ENCODE peak calls at places on chromosomes 2 and 18, in six cellular contexts. A, F, Y, P, K and J are unnamed samples.

GRCh38 chr2:109403841-109404201 is 209.9 kb downstream of the SEPTIN10 start:
- DNase-seq in A (no peak), Y (no peak), P (no peak), F (no peak), K (no peak), J (no peak)

GRCh38 chr18:74288730-74289129 is 3.0 kb downstream of the CYB5A start:
- DNase-seq in A (no peak), K (no peak), Y (no peak), P (no peak), F (no peak), J (no peak)

GRCh38 chr2:44763275-44763674 is 178.2 kb upstream of the SIX3 start:
- DNase-seq in P (no peak), K (no peak), Y (no peak), A (no peak), F (no peak), J (no peak)

GRCh38 chr2:176297067-176297466 is 27.8 kb downstream of the MTX2 start:
- DNase-seq in Y (no peak), F (no peak), K (peak), P (no peak), A (no peak), J (no peak)

GRCh38 chr2:20115902-20116301 is 64.5 kb upstream of the LAPTM4A start:
- DNase-seq in K (no peak), Y (no peak), F (no peak), P (no peak), A (no peak), J (no peak)

GRCh38 chr18:61992285-61992684 is 99.5 kb upstream of the RNF152 start:
- DNase-seq in Y (peak), A (no peak), F (no peak), K (no peak), P (no peak), J (peak)

GRCh38 chr2:46308629-46309028 is 11.4 kb downstream of the EPAS1 start:
- DNase-seq in P (no peak), Y (no peak), A (no peak), F (no peak), K (no peak), J (no peak)

GRCh38 chr2:195457873-195458272 is 199.2 kb upstream of the SLC39A10 start:
- DNase-seq in A (no peak), F (no peak), Y (no peak), P (no peak), K (no peak), J (no peak)

GRCh38 chr2:103161456-103162289 is 399.8 kb downstream of the TMEM182 start:
- DNase-seq in A (peak), F (no peak), Y (no peak), K (peak), P (no peak), J (peak)

GRCh38 chr2:37211212-37211611 is 14.9 kb downstream of the CEBPZOS start:
- DNase-seq in P (no peak), K (no peak), Y (no peak), A (no peak), F (no peak), J (no peak)

GRCh38 chr2:232838406-232838874 is 31.6 kb upstream of the SNORC start:
- DNase-seq in F (peak), Y (no peak), P (no peak), K (no peak), A (peak), J (no peak)

GRCh38 chr2:12036640-12036983 is 290.2 kb downstream of the LPIN1 start:
- DNase-seq in A (no peak), P (no peak), F (no peak), K (no peak), Y (no peak), J (no peak)

GRCh38 chr2:43123981-43124666 is 102.3 kb downstream of the ZFP36L2 start:
- DNase-seq in Y (no peak), F (no peak), A (no peak), P (no peak), K (no peak), J (no peak)

GRCh38 chr18:6355789-6356589 is 58.7 kb downstream of the L3MBTL4 start:
- DNase-seq in K (no peak), Y (no peak), F (no peak), A (peak), P (no peak), J (no peak)